ENCODE peak calls at places on chromosomes 1 and 21, in ten cellular contexts. Q, R, C, H, Z, Y, I, P, V and A are unnamed samples.

GRCh38 chr1:16243936-16244649 is 7.1 kb upstream of the CPLANE2 start:
- DNase-seq in R (peak), H (peak), C (peak), Z (peak), Q (peak), P (peak), Y (peak), I (no peak), V (peak), A (peak)

GRCh38 chr1:3590145-3590768 is 21.1 kb downstream of the MEGF6 start:
- DNase-seq in Y (no peak), Q (no peak), H (no peak), P (no peak), V (peak), Z (no peak), C (no peak), R (no peak), I (peak), A (no peak)

GRCh38 chr1:192158181-192158580 is at the start of gene RGS18:
- DNase-seq in Z (peak), H (no peak), C (no peak), Y (no peak), P (no peak), R (no peak), V (no peak), I (no peak), Q (no peak), A (no peak)

GRCh38 chr21:17726047-17726446 is 93.1 kb downstream of the C21orf91 start:
- DNase-seq in P (no peak), Z (no peak), Q (no peak), C (peak), V (no peak), H (peak), Y (no peak), R (peak), I (no peak), A (no peak)

GRCh38 chr1:80448081-80448480 is 1352.7 kb upstream of the ADGRL2 start:
- DNase-seq in Y (no peak), C (no peak), P (no peak), Z (no peak), I (no peak), H (peak), V (no peak), R (no peak), Q (no peak), A (no peak)

GRCh38 chr1:216617081-216617480 is 106.1 kb downstream of the ESRRG start:
- DNase-seq in H (no peak), R (no peak), C (no peak), Q (no peak), V (no peak), Z (no peak), Y (no peak), P (no peak), I (no peak), A (no peak)

GRCh38 chr1:166789286-166789685 is 50.0 kb upstream of the POGK start:
- DNase-seq in C (no peak), R (no peak), Q (no peak), I (no peak), Y (no peak), Z (no peak), V (no peak), H (no peak), P (no peak), A (no peak)

GRCh38 chr1:16979475-16980327 is 719 bp downstream of the MFAP2 start:
- DNase-seq in Q (no peak), Y (no peak), R (no peak), Z (no peak), V (no peak), C (no peak), I (no peak), P (no peak), H (peak), A (peak)

GRCh38 chr1:6288674-6289073 is 27.8 kb upstream of the GPR153 start:
- DNase-seq in H (no peak), P (no peak), C (no peak), I (no peak), Y (no peak), R (no peak), Z (no peak), V (no peak), Q (no peak), A (no peak)

GRCh38 chr1:32965251-32965643 is 638 bp upstream of the RNF19B start:
- DNase-seq in V (no peak), Y (no peak), P (no peak), C (no peak), R (no peak), Z (no peak), Q (no peak), H (no peak), I (no peak), A (no peak)

GRCh38 chr1:15120251-15120945 is 33.1 kb upstream of the TMEM51 start:
- DNase-seq in H (no peak), V (no peak), I (no peak), Y (no peak), Z (no peak), C (no peak), R (no peak), Q (peak), P (no peak), A (no peak)

GRCh38 chr1:209072481-209072880 is 511.0 kb upstream of the CAMK1G start:
- DNase-seq in H (no peak), Y (no peak), Q (no peak), V (no peak), R (no peak), I (no peak), P (no peak), Z (no peak), C (no peak), A (no peak)

GRCh38 chr1:74593887-74594866 is 79.4 kb downstream of the ERICH3 start:
- DNase-seq in I (no peak), P (no peak), Y (no peak), Q (no peak), Z (no peak), H (no peak), V (peak), C (no peak), R (no peak), A (no peak)

GRCh38 chr1:241157435-241157834 is 199.6 kb downstream of the RGS7 start:
- DNase-seq in Z (no peak), H (no peak), P (no peak), R (no peak), Y (no peak), V (no peak), C (no peak), Q (no peak), I (no peak), A (no peak)

GRCh38 chr1:6511056-6511455 is 19.6 kb upstream of the PLEKHG5 start:
- DNase-seq in H (no peak), Q (no peak), Y (no peak), C (no peak), R (no peak), I (no peak), Z (no peak), P (no peak), V (no peak), A (no peak)

GRCh38 chr1:206540044-206540758 is 32.9 kb downstream of the RASSF5 start:
- DNase-seq in Q (no peak), H (no peak), Z (no peak), V (peak), R (no peak), I (peak), C (no peak), Y (no peak), P (no peak), A (no peak)

GRCh38 chr1:226482975-226483660 is 65.4 kb upstream of the STUM start:
- DNase-seq in Y (no peak), P (no peak), C (no peak), H (no peak), I (no peak), V (no peak), Q (no peak), Z (no peak), R (no peak), A (no peak)

GRCh38 chr1:199113265-199113869 is 474.5 kb downstream of the PTPRC start:
- DNase-seq in Y (no peak), Q (no peak), I (peak), P (peak), H (peak), V (no peak), R (peak), Z (no peak), C (peak), A (peak)

GRCh38 chr1:150551784-150552691 is 2.8 kb downstream of the ADAMTSL4 start:
- DNase-seq in P (peak), R (no peak), I (peak), Q (no peak), Z (peak), C (peak), H (peak), Y (no peak), V (peak), A (no peak)

GRCh38 chr1:165851034-165851658 is 23.7 kb downstream of the UCK2 start:
- DNase-seq in Y (peak), V (no peak), C (no peak), Q (no peak), I (no peak), Z (no peak), P (no peak), R (no peak), H (peak), A (no peak)

GRCh38 chr1:156862602-156863599 is 2.2 kb downstream of the NTRK1 start:
- DNase-seq in C (no peak), V (no peak), Q (no peak), Z (no peak), I (no peak), P (no peak), H (no peak), R (no peak), Y (no peak), A (no peak)

GRCh38 chr1:188027613-188028012 is 1198.9 kb downstream of the PLA2G4A start:
- DNase-seq in V (no peak), Y (peak), Q (no peak), Z (no peak), C (peak), R (peak), H (peak), P (no peak), I (no peak), A (no peak)

GRCh38 chr1:8816831-8817412 is 518 bp downstream of the RERE start:
- DNase-seq in Z (peak), P (no peak), Y (no peak), R (no peak), C (no peak), I (peak), V (peak), H (peak), Q (no peak), A (peak)

GRCh38 chr1:33361553-33362262 is 40.8 kb upstream of the A3GALT2 start:
- DNase-seq in H (no peak), R (no peak), Q (no peak), V (no peak), Y (no peak), I (no peak), P (no peak), Z (no peak), C (no peak), A (no peak)

GRCh38 chr1:56081151-56081550 is 498.2 kb downstream of the PLPP3 start:
- DNase-seq in V (no peak), H (peak), I (no peak), Y (no peak), Q (no peak), R (no peak), Z (no peak), C (no peak), P (no peak), A (no peak)

GRCh38 chr1:22452401-22452963 is 831 bp downstream of the ZBTB40 start:
- DNase-seq in I (no peak), H (peak), Z (no peak), Q (no peak), R (no peak), Y (no peak), C (no peak), P (no peak), V (peak), A (no peak)

GRCh38 chr1:213994888-213995287 is 7.1 kb downstream of the PROX1 start:
- DNase-seq in V (peak), C (no peak), Q (no peak), H (no peak), R (no peak), Z (no peak), P (no peak), Y (no peak), I (no peak), A (no peak)

GRCh38 chr1:173451981-173452380 is 25.2 kb upstream of the PRDX6 start:
- DNase-seq in V (peak), Y (no peak), I (no peak), Q (no peak), H (no peak), R (no peak), C (no peak), P (no peak), Z (no peak), A (no peak)

GRCh38 chr1:98104285-98104684 is 183.5 kb upstream of the DPYD start:
- DNase-seq in R (peak), V (no peak), C (no peak), P (no peak), Z (no peak), I (no peak), H (peak), Q (no peak), Y (no peak), A (no peak)

GRCh38 chr1:161223805-161224694 is 622 bp upstream of the APOA2 start:
- DNase-seq in Q (no peak), I (no peak), Z (no peak), Y (no peak), H (no peak), C (no peak), P (no peak), V (no peak), R (no peak), A (no peak)

GRCh38 chr1:50976890-50977574 is 7.0 kb downstream of the CDKN2C start:
- DNase-seq in Y (no peak), V (peak), I (peak), Q (no peak), C (peak), R (no peak), P (peak), Z (no peak), H (peak), A (peak)

GRCh38 chr1:20717452-20718342 is at the start of gene KIF17:
- DNase-seq in Q (peak), C (peak), R (no peak), Y (no peak), Z (peak), V (peak), H (peak), I (peak), P (peak), A (peak)

GRCh38 chr21:17463441-17463840 is 49.4 kb upstream of the CXADR start:
- DNase-seq in C (peak), Z (peak), V (no peak), P (no peak), R (peak), H (peak), I (no peak), Q (no peak), Y (no peak), A (no peak)

GRCh38 chr1:70891444-70891843 is 156.2 kb downstream of the PTGER3 start:
- DNase-seq in V (no peak), R (no peak), C (no peak), Y (no peak), Z (no peak), I (no peak), Q (no peak), H (peak), P (no peak), A (no peak)

GRCh38 chr1:240055978-240056772 is 35.5 kb upstream of the FMN2 start:
- DNase-seq in R (no peak), Y (no peak), H (no peak), Q (no peak), Z (no peak), P (no peak), C (no peak), I (no peak), V (no peak), A (no peak)

GRCh38 chr1:99557556-99558256 is 88.2 kb upstream of the PALMD start:
- DNase-seq in C (no peak), Y (peak), V (no peak), Q (no peak), P (no peak), H (peak), Z (no peak), R (peak), I (no peak), A (no peak)

GRCh38 chr1:51717842-51718241 is 101.0 kb downstream of the OSBPL9 start:
- DNase-seq in R (no peak), I (no peak), Q (no peak), Y (no peak), C (no peak), P (no peak), V (no peak), H (no peak), Z (no peak), A (no peak)

GRCh38 chr1:81760487-81761097 is 40.1 kb upstream of the ADGRL2 start:
- DNase-seq in H (peak), C (peak), V (no peak), Q (no peak), Y (no peak), I (no peak), P (no peak), Z (no peak), R (no peak), A (no peak)
- TF ChIP-seq CTCF in H (peak), C (peak), V (peak), Q (peak), Y (peak), I (peak), P (peak), Z (no peak), R (peak), A (no peak)

GRCh38 chr1:158972841-158973240 is 36.9 kb upstream of the IFI16 start:
- DNase-seq in Z (no peak), Y (no peak), R (no peak), C (peak), I (no peak), H (no peak), V (no peak), Q (no peak), P (no peak), A (no peak)

GRCh38 chr1:158969855-158970254 is 38.5 kb downstream of the PYHIN1 start:
- DNase-seq in P (no peak), I (no peak), Y (peak), C (no peak), V (no peak), H (no peak), R (no peak), Z (no peak), Q (no peak), A (no peak)

GRCh38 chr1:158969166-158969565 is 37.8 kb downstream of the PYHIN1 start:
- DNase-seq in Y (peak), H (no peak), P (no peak), I (no peak), Q (no peak), Z (no peak), R (no peak), C (no peak), V (no peak), A (no peak)
- TF ChIP-seq CTCF in Y (no peak), H (no peak), P (no peak), I (no peak), Q (no peak), Z (no peak), R (no peak), C (no peak), V (no peak), A (no peak)

GRCh38 chr21:38170705-38171682 is 85.8 kb upstream of the KCNJ15 start:
- DNase-seq in Y (no peak), H (no peak), P (no peak), R (no peak), C (peak), Q (no peak), V (no peak), Z (no peak), I (no peak), A (no peak)
- TF ChIP-seq CTCF in Y (peak), H (peak), P (no peak), R (peak), C (no peak), Q (no peak), V (no peak), Z (no peak), I (peak), A (no peak)

GRCh38 chr21:28492127-28492526 is 500.6 kb downstream of the LTN1 start:
- DNase-seq in Y (no peak), C (no peak), R (no peak), I (no peak), H (no peak), Q (no peak), P (no peak), V (no peak), Z (no peak), A (no peak)

GRCh38 chr21:28485301-28486022 is 507.2 kb downstream of the LTN1 start:
- DNase-seq in Y (no peak), R (no peak), H (peak), Z (no peak), I (no peak), P (no peak), C (no peak), Q (no peak), V (no peak), A (no peak)

GRCh38 chr21:28482657-28483056 is 510.0 kb downstream of the LTN1 start:
- DNase-seq in V (no peak), P (no peak), R (no peak), Z (no peak), Y (no peak), I (no peak), H (no peak), Q (no peak), C (no peak), A (no peak)

GRCh38 chr21:28489197-28489596 is 503.5 kb downstream of the LTN1 start:
- DNase-seq in Y (no peak), C (no peak), Z (no peak), P (no peak), R (no peak), V (no peak), H (peak), Q (no peak), I (no peak), A (no peak)

DNA sequence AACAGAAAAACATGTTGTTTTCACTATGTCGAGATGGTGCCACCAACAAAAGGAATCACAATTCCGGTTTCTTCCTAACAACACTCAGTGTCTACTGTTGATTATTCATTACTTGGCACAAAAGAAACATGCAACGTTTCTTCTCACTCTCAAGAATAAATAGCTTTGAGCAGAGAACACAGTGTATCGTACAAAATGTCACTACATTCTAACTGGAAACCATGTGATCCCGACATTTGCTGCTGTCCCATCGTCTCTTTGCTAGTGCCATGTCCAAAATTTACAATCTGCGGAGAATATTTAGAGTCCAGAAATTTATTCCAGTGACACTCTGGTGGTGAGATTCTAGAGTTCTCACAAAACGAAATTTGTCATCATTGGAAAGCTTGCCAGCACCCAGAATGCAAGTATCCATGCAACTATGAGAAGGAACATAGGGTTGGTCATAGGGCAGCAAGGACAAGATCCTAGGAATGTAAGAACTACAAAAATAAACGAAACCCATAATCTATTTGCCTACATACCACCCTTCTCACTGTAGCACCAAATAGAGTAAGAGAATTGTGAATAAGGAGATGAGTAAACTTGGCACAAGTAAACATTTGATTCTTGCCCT is 505.1 kb downstream of the LTN1 start:
- DNase-seq in Z (peak), P (no peak), Q (no peak), I (no peak), C (no peak), V (no peak), R (no peak), Y (no peak), H (no peak), A (no peak)
- TF ChIP-seq CTCF in Z (no peak), P (no peak), Q (no peak), I (no peak), C (no peak), V (no peak), R (no peak), Y (no peak), H (no peak), A (no peak)

GRCh38 chr21:44434568-44434925 is 20.8 kb upstream of the LRRC3 start:
- DNase-seq in H (no peak), C (no peak), Z (no peak), R (no peak), V (no peak), I (no peak), P (no peak), Q (no peak), Y (no peak), A (no peak)
- TF ChIP-seq CTCF in H (no peak), C (no peak), Z (no peak), R (no peak), V (no peak), I (no peak), P (no peak), Q (no peak), Y (no peak), A (no peak)